ENCODE peak calls at places on chromosomes 4 and X, in five cellular contexts. One of them, this sample, is unnamed.

GRCh38 chr4:180234730-180235129 is 2008.5 kb upstream of the TENM3 start:
- DNase-seq in T-helper 17 cell: no peak
- DNase-seq in COR-L47: no peak
- DNase-seq in M059J: no peak
- DNase-seq in left ventricle myocardium inferior: no peak
- DNase-seq in this sample: no peak

GRCh38 chr4:186651624-186652023 is 72.0 kb downstream of the FAT1 start:
- DNase-seq in T-helper 17 cell: no peak
- DNase-seq in COR-L47: peak
- DNase-seq in M059J: peak
- DNase-seq in left ventricle myocardium inferior: peak
- DNase-seq in this sample: no peak

GRCh38 chr4:183068502-183068901 is 30.6 kb upstream of the WWC2 start:
- DNase-seq in T-helper 17 cell: no peak
- DNase-seq in COR-L47: no peak
- DNase-seq in M059J: no peak
- DNase-seq in left ventricle myocardium inferior: no peak
- DNase-seq in this sample: no peak

GRCh38 chr4:113316879-113317278 is 267.4 kb downstream of the ANK2 start:
- DNase-seq in T-helper 17 cell: no peak
- DNase-seq in COR-L47: peak
- DNase-seq in M059J: no peak
- DNase-seq in left ventricle myocardium inferior: no peak
- DNase-seq in this sample: no peak

GRCh38 chr4:51842167-51842553 is 793 bp upstream of the DCUN1D4 start:
- DNase-seq in T-helper 17 cell: no peak
- DNase-seq in COR-L47: peak
- DNase-seq in M059J: no peak
- DNase-seq in left ventricle myocardium inferior: no peak
- DNase-seq in this sample: no peak

GRCh38 chr4:184955636-184956035 is 62.7 kb upstream of the HELT start:
- DNase-seq in T-helper 17 cell: no peak
- DNase-seq in COR-L47: no peak
- DNase-seq in M059J: no peak
- DNase-seq in left ventricle myocardium inferior: no peak
- DNase-seq in this sample: no peak

GRCh38 chr4:109436504-109436903 is 2.9 kb downstream of the SEC24B start:
- DNase-seq in T-helper 17 cell: no peak
- DNase-seq in COR-L47: no peak
- DNase-seq in M059J: no peak
- DNase-seq in left ventricle myocardium inferior: no peak
- DNase-seq in this sample: no peak

GRCh38 chrX:689983-690382 is 59.4 kb downstream of the SHOX start:
- DNase-seq in T-helper 17 cell: no peak
- DNase-seq in COR-L47: no peak
- DNase-seq in M059J: no peak
- DNase-seq in left ventricle myocardium inferior: no peak
- DNase-seq in this sample: no peak

GRCh38 chr4:56627985-56628384 is 53.1 kb downstream of the HOPX start:
- DNase-seq in T-helper 17 cell: no peak
- DNase-seq in COR-L47: no peak
- DNase-seq in M059J: no peak
- DNase-seq in left ventricle myocardium inferior: no peak
- DNase-seq in this sample: no peak

GRCh38 chr4:7358100-7358735 is 76.5 kb downstream of the PSAPL1 start:
- DNase-seq in T-helper 17 cell: no peak
- DNase-seq in COR-L47: no peak
- DNase-seq in M059J: peak
- DNase-seq in left ventricle myocardium inferior: peak
- DNase-seq in this sample: peak

GRCh38 chr4:112894951-112895350 is 154.5 kb upstream of the ANK2 start:
- DNase-seq in T-helper 17 cell: no peak
- DNase-seq in COR-L47: no peak
- DNase-seq in M059J: no peak
- DNase-seq in left ventricle myocardium inferior: no peak
- DNase-seq in this sample: no peak

GRCh38 chrX:47662144-47662657 is 3.2 kb upstream of the UXT start:
- DNase-seq in T-helper 17 cell: no peak
- DNase-seq in COR-L47: no peak
- DNase-seq in M059J: peak
- DNase-seq in left ventricle myocardium inferior: no peak
- DNase-seq in this sample: peak

GRCh38 chrX:69130448-69130847 is 34.8 kb downstream of the PJA1 start:
- DNase-seq in T-helper 17 cell: no peak
- DNase-seq in COR-L47: peak
- DNase-seq in M059J: no peak
- DNase-seq in left ventricle myocardium inferior: no peak
- DNase-seq in this sample: no peak